ENCODE peak calls at places on chromosomes 4 and X, in four cellular contexts. One of them, this sample, is unnamed.

GRCh38 chrX:50700921-50701320 is 113.1 kb downstream of the SHROOM4 start:
- DNase-seq in HepG2: no peak
- DNase-seq in heart right ventricle: no peak
- DNase-seq in brain microvascular endothelial cell: no peak
- DNase-seq in this sample: no peak

GRCh38 chrX:19156223-19156622 is 34.0 kb upstream of the ADGRG2 start:
- DNase-seq in HepG2: no peak
- DNase-seq in heart right ventricle: no peak
- DNase-seq in brain microvascular endothelial cell: no peak
- DNase-seq in this sample: no peak

GRCh38 chr4:140705625-140706275 is 50.4 kb downstream of the TBC1D9 start:
- DNase-seq in HepG2: no peak
- DNase-seq in heart right ventricle: no peak
- DNase-seq in brain microvascular endothelial cell: no peak
- DNase-seq in this sample: no peak

GRCh38 chr4:37675587-37676290 is 10.4 kb downstream of the RELL1 start:
- DNase-seq in HepG2: no peak
- DNase-seq in heart right ventricle: no peak
- DNase-seq in brain microvascular endothelial cell: no peak
- DNase-seq in this sample: no peak

GRCh38 chrX:133415276-133416105 is at the start of gene GPC4:
- DNase-seq in HepG2: no peak
- DNase-seq in heart right ventricle: peak
- DNase-seq in brain microvascular endothelial cell: peak
- DNase-seq in this sample: peak

GRCh38 chr4:173167793-173168395 is 717 bp upstream of the GALNT7 start:
- DNase-seq in HepG2: no peak
- DNase-seq in heart right ventricle: peak
- DNase-seq in brain microvascular endothelial cell: no peak
- DNase-seq in this sample: peak

GRCh38 chrX:154115750-154116149 is 18.2 kb upstream of the MECP2 start:
- DNase-seq in HepG2: no peak
- DNase-seq in heart right ventricle: no peak
- DNase-seq in brain microvascular endothelial cell: no peak
- DNase-seq in this sample: no peak

GRCh38 chr4:15778742-15779231 is 659 bp downstream of the CD38 start:
- DNase-seq in HepG2: no peak
- DNase-seq in heart right ventricle: peak
- DNase-seq in brain microvascular endothelial cell: peak
- DNase-seq in this sample: no peak

GRCh38 chr4:145933134-145933533 is 5.5 kb downstream of the ZNF827 start:
- DNase-seq in HepG2: no peak
- DNase-seq in heart right ventricle: no peak
- DNase-seq in brain microvascular endothelial cell: peak
- DNase-seq in this sample: no peak

GRCh38 chr4:143313996-143314395 is 22.7 kb upstream of the GAB1 start:
- DNase-seq in HepG2: no peak
- DNase-seq in heart right ventricle: no peak
- DNase-seq in brain microvascular endothelial cell: no peak
- DNase-seq in this sample: no peak

GRCh38 chr4:142334931-142335330 is 511.2 kb downstream of the INPP4B start:
- DNase-seq in HepG2: no peak
- DNase-seq in heart right ventricle: no peak
- DNase-seq in brain microvascular endothelial cell: no peak
- DNase-seq in this sample: no peak

GRCh38 chr4:924107-925096 is 7.7 kb downstream of the GAK start:
- DNase-seq in HepG2: no peak
- DNase-seq in heart right ventricle: no peak
- DNase-seq in brain microvascular endothelial cell: peak
- DNase-seq in this sample: peak

GRCh38 chr4:18813771-18814170 is 792.2 kb upstream of the LCORL start:
- DNase-seq in HepG2: no peak
- DNase-seq in heart right ventricle: no peak
- DNase-seq in brain microvascular endothelial cell: no peak
- DNase-seq in this sample: no peak

GRCh38 chr4:73213917-73214663 is 44.5 kb downstream of the ANKRD17 start:
- DNase-seq in HepG2: no peak
- DNase-seq in heart right ventricle: no peak
- DNase-seq in brain microvascular endothelial cell: no peak
- DNase-seq in this sample: no peak

GRCh38 chr4:113880240-113881028 is 99.0 kb downstream of the ARSJ start:
- DNase-seq in HepG2: no peak
- DNase-seq in heart right ventricle: no peak
- DNase-seq in brain microvascular endothelial cell: no peak
- DNase-seq in this sample: no peak

GRCh38 chrX:25025615-25026014 is 9.8 kb upstream of the ARX start:
- DNase-seq in HepG2: no peak
- DNase-seq in heart right ventricle: no peak
- DNase-seq in brain microvascular endothelial cell: no peak
- DNase-seq in this sample: peak

GRCh38 chrX:74514384-74514783 is 93.1 kb downstream of the SLC16A2 start:
- DNase-seq in HepG2: peak
- DNase-seq in heart right ventricle: no peak
- DNase-seq in brain microvascular endothelial cell: no peak
- DNase-seq in this sample: no peak

GRCh38 chr4:113384600-113384999 is 335.1 kb downstream of the ANK2 start:
- DNase-seq in HepG2: no peak
- DNase-seq in heart right ventricle: no peak
- DNase-seq in brain microvascular endothelial cell: no peak
- DNase-seq in this sample: peak

GRCh38 chrX:10087391-10087790 is 69.4 kb upstream of the CLCN4 start:
- DNase-seq in HepG2: no peak
- DNase-seq in heart right ventricle: no peak
- DNase-seq in brain microvascular endothelial cell: no peak
- DNase-seq in this sample: no peak

GRCh38 chr4:80097395-80098177 is 24.6 kb upstream of the ANTXR2 start:
- DNase-seq in HepG2: no peak
- DNase-seq in heart right ventricle: peak
- DNase-seq in brain microvascular endothelial cell: peak
- DNase-seq in this sample: no peak

GRCh38 chrX:138001219-138001618 is 435.3 kb downstream of the ZIC3 start:
- DNase-seq in HepG2: no peak
- DNase-seq in heart right ventricle: no peak
- DNase-seq in brain microvascular endothelial cell: no peak
- DNase-seq in this sample: no peak

GRCh38 chr4:118287691-118288090 is 65.1 kb downstream of the PRSS12 start:
- DNase-seq in HepG2: no peak
- DNase-seq in heart right ventricle: no peak
- DNase-seq in brain microvascular endothelial cell: no peak
- DNase-seq in this sample: peak

GRCh38 chr4:8555716-8556115 is 24.5 kb upstream of the GPR78 start:
- DNase-seq in HepG2: no peak
- DNase-seq in heart right ventricle: no peak
- DNase-seq in brain microvascular endothelial cell: no peak
- DNase-seq in this sample: no peak

GRCh38 chrX:15221321-15221720 is 48.6 kb downstream of the ASB9 start:
- DNase-seq in HepG2: no peak
- DNase-seq in heart right ventricle: no peak
- DNase-seq in brain microvascular endothelial cell: no peak
- DNase-seq in this sample: no peak

GRCh38 chr4:130478406-130478805 is 1382.5 kb downstream of the C4orf33 start:
- DNase-seq in HepG2: no peak
- DNase-seq in heart right ventricle: no peak
- DNase-seq in brain microvascular endothelial cell: peak
- DNase-seq in this sample: peak

GRCh38 chrX:72461766-72462165 is 110.9 kb downstream of the HDAC8 start:
- DNase-seq in HepG2: no peak
- DNase-seq in heart right ventricle: no peak
- DNase-seq in brain microvascular endothelial cell: no peak
- DNase-seq in this sample: no peak

GRCh38 chr4:94171616-94172015 is 36.0 kb upstream of the SMARCAD1 start:
- DNase-seq in HepG2: no peak
- DNase-seq in heart right ventricle: no peak
- DNase-seq in brain microvascular endothelial cell: no peak
- DNase-seq in this sample: no peak
- TF ChIP-seq CTCF in HepG2: no peak
- TF ChIP-seq CTCF in heart right ventricle: no peak
- TF ChIP-seq CTCF in brain microvascular endothelial cell: peak
- TF ChIP-seq CTCF in this sample: peak

DNA sequence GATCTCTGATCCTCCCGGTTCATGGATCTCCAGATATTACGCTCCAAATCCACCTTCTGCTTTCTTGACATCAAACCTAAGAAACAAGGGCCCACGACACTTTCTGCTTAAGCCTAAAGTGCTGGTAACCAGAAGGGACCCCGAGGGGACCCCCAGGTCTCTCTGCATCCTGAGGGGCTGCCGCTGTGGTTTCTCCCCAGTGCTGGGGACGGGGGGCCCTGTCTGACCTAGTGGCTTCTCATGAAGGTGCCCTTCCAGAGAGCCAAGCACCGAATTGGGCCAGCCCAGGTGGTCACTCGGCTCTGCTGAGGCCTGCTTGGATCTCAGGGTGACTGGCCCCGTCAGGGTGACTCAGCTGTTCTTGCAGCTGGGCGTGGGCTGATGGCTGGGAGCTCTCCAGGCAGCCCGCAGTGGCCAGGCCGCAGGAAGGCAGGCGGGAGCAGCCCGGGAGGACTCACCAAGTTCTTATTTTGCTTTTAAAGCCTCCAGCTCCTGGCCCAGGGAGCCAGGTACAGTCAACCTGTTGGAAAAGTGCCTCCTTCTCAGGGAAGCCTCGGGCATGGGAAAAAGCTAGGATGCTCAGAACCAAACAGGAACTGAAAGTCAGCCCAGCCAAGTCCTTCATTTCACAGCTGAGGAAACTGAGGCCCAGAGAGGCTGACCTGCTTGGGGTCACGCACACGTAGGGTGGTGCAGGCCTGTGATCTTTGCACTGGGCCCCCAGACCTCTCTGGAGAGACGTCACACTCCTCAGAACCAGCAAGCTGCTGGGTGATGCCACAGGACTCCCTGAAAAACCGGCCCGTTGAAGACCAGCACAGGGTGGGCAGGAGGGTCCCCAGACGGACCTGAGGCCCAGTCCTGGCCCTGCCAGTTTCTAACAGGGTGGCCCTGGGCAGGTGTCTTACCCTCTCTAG is 16.7 kb downstream of the BLOC1S4 start:
- DNase-seq in HepG2: peak
- DNase-seq in heart right ventricle: peak
- DNase-seq in brain microvascular endothelial cell: peak
- DNase-seq in this sample: peak
- H3K27ac ChIP-seq in HepG2: peak
- H3K27ac ChIP-seq in heart right ventricle: no peak
- H3K27ac ChIP-seq in brain microvascular endothelial cell: peak
- H3K27ac ChIP-seq in this sample: peak

DNA sequence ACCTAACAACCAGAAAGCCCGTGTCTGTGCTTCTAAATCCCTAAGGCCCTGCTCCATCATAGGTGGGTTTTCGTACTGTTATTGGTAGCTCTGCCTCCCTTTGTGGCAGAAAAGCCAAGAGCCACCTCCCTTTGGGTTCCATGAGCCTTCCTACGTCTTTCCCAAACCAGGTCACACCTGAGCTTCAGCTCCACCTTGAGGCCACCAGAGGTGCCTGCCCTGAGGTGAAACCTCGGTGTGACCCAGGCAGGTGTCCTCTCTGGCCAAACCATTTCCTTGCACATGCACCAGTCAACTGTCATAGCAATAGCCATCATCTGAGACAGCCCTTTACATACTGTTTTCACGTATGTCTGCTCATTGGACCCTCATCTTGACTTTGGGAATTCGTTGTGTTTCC is 188.0 kb upstream of the RBPJ start:
- DNase-seq in HepG2: peak
- DNase-seq in heart right ventricle: no peak
- DNase-seq in brain microvascular endothelial cell: no peak
- DNase-seq in this sample: no peak
- TF ChIP-seq CTCF in HepG2: peak
- TF ChIP-seq CTCF in heart right ventricle: no peak
- TF ChIP-seq CTCF in brain microvascular endothelial cell: peak
- TF ChIP-seq CTCF in this sample: peak

GRCh38 chrX:413322-414201 is 26.9 kb upstream of the PPP2R3B start:
- DNase-seq in HepG2: no peak
- DNase-seq in heart right ventricle: peak
- DNase-seq in brain microvascular endothelial cell: peak
- DNase-seq in this sample: no peak
- H3K27ac ChIP-seq in HepG2: no peak
- H3K27ac ChIP-seq in heart right ventricle: peak
- H3K27ac ChIP-seq in brain microvascular endothelial cell: no peak
- H3K27ac ChIP-seq in this sample: no peak

GRCh38 chr4:100933628-100934027 is 413.7 kb downstream of the PPP3CA start:
- DNase-seq in HepG2: no peak
- DNase-seq in heart right ventricle: no peak
- DNase-seq in brain microvascular endothelial cell: peak
- DNase-seq in this sample: no peak

GRCh38 chr4:100938698-100939097 is 408.6 kb downstream of the PPP3CA start:
- DNase-seq in HepG2: no peak
- DNase-seq in heart right ventricle: no peak
- DNase-seq in brain microvascular endothelial cell: no peak
- DNase-seq in this sample: no peak

GRCh38 chr4:100936676-100937390 is 410.5 kb downstream of the PPP3CA start:
- DNase-seq in HepG2: no peak
- DNase-seq in heart right ventricle: no peak
- DNase-seq in brain microvascular endothelial cell: no peak
- DNase-seq in this sample: no peak

GRCh38 chr4:100929753-100930152 is 411.9 kb upstream of the EMCN start:
- DNase-seq in HepG2: no peak
- DNase-seq in heart right ventricle: no peak
- DNase-seq in brain microvascular endothelial cell: no peak
- DNase-seq in this sample: no peak

GRCh38 chr4:100935090-100935489 is 412.2 kb downstream of the PPP3CA start:
- DNase-seq in HepG2: no peak
- DNase-seq in heart right ventricle: no peak
- DNase-seq in brain microvascular endothelial cell: no peak
- DNase-seq in this sample: no peak
- TF ChIP-seq CTCF in HepG2: peak
- TF ChIP-seq CTCF in heart right ventricle: peak
- TF ChIP-seq CTCF in brain microvascular endothelial cell: peak
- TF ChIP-seq CTCF in this sample: peak

GRCh38 chr4:183968502-183968901 is 63.4 kb downstream of the STOX2 start:
- DNase-seq in HepG2: no peak
- DNase-seq in heart right ventricle: no peak
- DNase-seq in brain microvascular endothelial cell: no peak
- DNase-seq in this sample: no peak

GRCh38 chr4:183968931-183969330 is 63.8 kb downstream of the STOX2 start:
- DNase-seq in HepG2: no peak
- DNase-seq in heart right ventricle: no peak
- DNase-seq in brain microvascular endothelial cell: no peak
- DNase-seq in this sample: no peak

GRCh38 chr4:183966371-183966770 is 61.3 kb downstream of the STOX2 start:
- DNase-seq in HepG2: no peak
- DNase-seq in heart right ventricle: no peak
- DNase-seq in brain microvascular endothelial cell: no peak
- DNase-seq in this sample: no peak

GRCh38 chr4:183969596-183969995 is 64.5 kb downstream of the STOX2 start:
- DNase-seq in HepG2: no peak
- DNase-seq in heart right ventricle: no peak
- DNase-seq in brain microvascular endothelial cell: no peak
- DNase-seq in this sample: no peak

GRCh38 chr4:183971938-183972490 is 66.9 kb downstream of the STOX2 start:
- DNase-seq in HepG2: no peak
- DNase-seq in heart right ventricle: peak
- DNase-seq in brain microvascular endothelial cell: no peak
- DNase-seq in this sample: no peak
- H3K27ac ChIP-seq in HepG2: no peak
- H3K27ac ChIP-seq in heart right ventricle: no peak
- H3K27ac ChIP-seq in brain microvascular endothelial cell: no peak
- H3K27ac ChIP-seq in this sample: no peak